ENCODE peak calls at places on chromosomes 7 and 10, in nine cellular contexts. M is AG09309; D is CD4-positive, alpha-beta memory T cell; T is BE2C; L is lung; V is adrenal gland; F is stomach; C is foreskin fibroblast; K is astrocyte. P is an unnamed sample.

GRCh38 chr7:105600720-105601550 is 19.6 kb upstream of the EFCAB10 start:
- DNase-seq in L (peak), T (no peak), D (no peak), M (no peak), C (no peak), F (no peak), V (no peak), K (no peak), P (no peak)

GRCh38 chr7:95469850-95470249 is 15.9 kb upstream of the ASB4 start:
- DNase-seq in T (no peak), C (no peak), K (no peak), F (no peak), L (no peak), V (no peak), M (no peak), D (no peak), P (no peak)

GRCh38 chr7:10239643-10240345 is 733.9 kb upstream of the PHF14 start:
- DNase-seq in D (no peak), C (no peak), V (no peak), F (no peak), M (no peak), K (peak), L (no peak), T (no peak), P (no peak)

GRCh38 chr7:155948845-155949244 is 136.6 kb upstream of the SHH start:
- DNase-seq in D (no peak), T (no peak), L (no peak), C (no peak), F (peak), K (no peak), M (no peak), V (no peak), P (no peak)

GRCh38 chr7:32204361-32205018 is 134.3 kb upstream of the PDE1C start:
- DNase-seq in M (peak), T (peak), D (no peak), L (peak), K (peak), C (peak), F (peak), V (peak), P (no peak)

GRCh38 chr7:36887235-36887634 is 162.9 kb upstream of the AOAH start:
- DNase-seq in V (no peak), C (no peak), L (no peak), F (no peak), D (no peak), M (no peak), K (no peak), T (no peak), P (no peak)

GRCh38 chr7:120865191-120865976 is 7.4 kb upstream of the TSPAN12 start:
- DNase-seq in K (no peak), C (no peak), F (no peak), T (no peak), D (no peak), M (no peak), V (no peak), L (no peak), P (no peak)

GRCh38 chr10:13977861-13978843 is 352.6 kb downstream of the FRMD4A start:
- DNase-seq in M (peak), K (peak), C (peak), D (no peak), T (no peak), F (no peak), V (no peak), L (no peak), P (no peak)

GRCh38 chr10:5549462-5550249 is 24.9 kb downstream of the CALML3 start:
- DNase-seq in D (no peak), K (no peak), V (no peak), F (no peak), L (no peak), T (no peak), M (no peak), C (no peak), P (no peak)

GRCh38 chr7:13457790-13458189 is 531.7 kb downstream of the ETV1 start:
- DNase-seq in C (no peak), D (no peak), T (no peak), F (no peak), V (no peak), M (no peak), L (no peak), K (no peak), P (no peak)

GRCh38 chr7:101538596-101539459 is 90.3 kb downstream of the MYL10 start:
- DNase-seq in D (no peak), T (peak), F (peak), C (no peak), K (no peak), L (peak), M (no peak), V (peak), P (no peak)

GRCh38 chr10:3467052-3467906 is 294.7 kb upstream of the PITRM1 start:
- DNase-seq in K (peak), D (no peak), M (peak), V (peak), T (no peak), F (peak), L (peak), C (peak), P (no peak)

GRCh38 chr10:61355211-61355610 is 98.0 kb downstream of the TMEM26 start:
- DNase-seq in M (no peak), D (no peak), F (no peak), V (no peak), L (no peak), K (no peak), T (no peak), C (no peak), P (no peak)

GRCh38 chr7:117871778-117872538 is 1.3 kb downstream of the CTTNBP2 start:
- DNase-seq in M (no peak), K (no peak), D (no peak), F (no peak), V (no peak), C (no peak), T (no peak), L (no peak), P (no peak)

GRCh38 chr7:26155531-26156375 is 3.8 kb downstream of the NFE2L3 start:
- DNase-seq in K (peak), T (no peak), V (no peak), L (no peak), D (no peak), F (no peak), M (peak), C (peak), P (no peak)

GRCh38 chr7:87886875-87887274 is 10.6 kb downstream of the DBF4 start:
- DNase-seq in C (peak), F (no peak), K (peak), T (no peak), M (peak), V (no peak), D (no peak), L (no peak), P (no peak)

GRCh38 chr10:7480742-7481381 is 70.0 kb upstream of the SFMBT2 start:
- DNase-seq in D (no peak), F (no peak), V (no peak), K (no peak), C (no peak), M (no peak), L (no peak), T (no peak), P (no peak)

GRCh38 chr7:140196361-140197217 is 19.8 kb upstream of the KDM7A start:
- DNase-seq in V (peak), C (no peak), M (no peak), K (peak), T (no peak), F (no peak), L (no peak), D (no peak), P (no peak)

GRCh38 chr7:27134392-27134791 is 3.8 kb upstream of the HOXA4 start:
- DNase-seq in D (peak), T (no peak), L (no peak), V (no peak), M (peak), F (no peak), C (peak), K (peak), P (no peak)

GRCh38 chr10:6279540-6280267 is 77.0 kb downstream of the PFKFB3 start:
- DNase-seq in V (peak), L (no peak), D (no peak), M (no peak), F (peak), C (peak), T (no peak), K (peak), P (no peak)

GRCh38 chr10:126754966-126755365 is 84.5 kb upstream of the C10orf90 start:
- DNase-seq in T (no peak), C (no peak), M (no peak), F (no peak), V (no peak), D (no peak), K (no peak), L (no peak), P (no peak)

GRCh38 chr10:53453196-53453595 is 680.6 kb upstream of the MBL2 start:
- DNase-seq in M (no peak), F (no peak), K (no peak), T (no peak), L (no peak), D (no peak), C (no peak), V (no peak), P (no peak)

GRCh38 chr10:21114683-21115082 is 217.6 kb upstream of the NEBL start:
- DNase-seq in T (no peak), D (no peak), C (no peak), F (no peak), M (no peak), L (no peak), V (no peak), K (no peak), P (no peak)

GRCh38 chr7:13111230-13111629 is 423.8 kb downstream of the ARL4A start:
- DNase-seq in L (no peak), M (no peak), K (peak), F (no peak), T (no peak), D (no peak), C (peak), V (no peak), P (no peak)

GRCh38 chr10:23675588-23675987 is 236.7 kb downstream of the OTUD1 start:
- DNase-seq in F (no peak), K (no peak), L (no peak), V (no peak), C (no peak), T (no peak), M (no peak), D (no peak), P (no peak)

GRCh38 chr10:124339951-124340760 is 78.6 kb downstream of the OAT start:
- DNase-seq in M (peak), L (no peak), T (no peak), K (peak), C (peak), F (peak), V (peak), D (no peak), P (no peak)

GRCh38 chr10:101291254-101292193 is 62.3 kb upstream of the LBX1 start:
- DNase-seq in K (no peak), F (peak), D (no peak), M (no peak), C (no peak), L (no peak), T (peak), V (peak), P (no peak)

GRCh38 chr10:14574291-14574690 is 200.4 kb downstream of the FAM107B start:
- DNase-seq in F (no peak), C (no peak), V (no peak), L (no peak), K (no peak), D (no peak), M (no peak), T (no peak), P (no peak)

GRCh38 chr10:88922041-88922440 is 30.5 kb downstream of the ACTA2 start:
- DNase-seq in F (no peak), T (no peak), L (no peak), K (no peak), D (no peak), V (no peak), M (no peak), C (no peak), P (no peak)

GRCh38 chr10:88178758-88179157 is 315.3 kb downstream of the PTEN start:
- DNase-seq in K (no peak), T (no peak), V (no peak), L (no peak), D (no peak), M (no peak), F (no peak), C (no peak), P (no peak)

GRCh38 chr10:119680050-119680449 is 28.9 kb downstream of the BAG3 start:
- DNase-seq in M (peak), T (no peak), V (no peak), C (peak), F (no peak), K (peak), D (no peak), L (no peak), P (no peak)

GRCh38 chr10:110783509-110784103 is 88.1 kb upstream of the PDCD4 start:
- DNase-seq in K (no peak), C (no peak), D (peak), M (no peak), L (no peak), V (no peak), F (no peak), T (no peak), P (no peak)

GRCh38 chr10:63758080-63758479 is 236.9 kb downstream of the REEP3 start:
- DNase-seq in M (no peak), K (peak), C (no peak), V (no peak), L (no peak), D (no peak), F (peak), T (no peak), P (no peak)

DNA sequence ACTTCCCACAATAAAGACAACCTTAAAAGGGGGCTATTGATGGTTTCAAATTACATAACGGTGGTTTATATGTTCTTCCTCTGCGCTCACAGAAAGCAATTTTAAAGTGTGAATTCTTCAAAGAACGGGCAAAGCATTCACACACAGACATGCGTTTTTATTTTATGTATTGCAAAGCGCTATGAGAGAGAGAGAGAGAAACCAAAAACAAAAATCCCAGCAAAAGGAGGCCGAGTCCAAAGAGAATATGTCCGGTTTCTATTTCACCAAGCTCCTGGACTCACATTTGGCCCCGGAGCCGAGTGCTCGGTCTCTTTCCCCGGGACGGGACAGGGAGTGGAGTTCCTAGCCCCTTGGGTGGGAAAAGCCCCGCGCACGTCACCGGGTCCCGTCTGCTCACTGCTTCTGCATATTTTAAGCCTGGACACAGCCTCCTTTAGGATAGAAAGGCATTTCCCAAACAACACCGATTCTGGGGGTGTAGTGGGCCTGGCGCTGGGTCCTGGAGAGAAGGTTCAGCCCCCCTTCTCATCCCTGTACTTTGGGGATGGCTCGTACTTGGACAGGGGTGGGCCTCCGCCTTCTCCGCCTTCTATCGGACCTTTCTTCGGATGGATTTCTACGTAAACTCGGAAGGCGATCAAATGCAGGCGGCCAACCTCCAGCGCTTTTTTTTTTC is 26.9 kb upstream of the VAX1 start:
- DNase-seq in K (no peak), M (no peak), L (no peak), C (no peak), V (no peak), F (no peak), T (no peak), D (no peak), P (no peak)
- H3K4me3 ChIP-seq in K (no peak), M (peak), L (no peak), C (no peak), V (no peak), F (peak), T (no peak), D (no peak), P (no peak)

DNA sequence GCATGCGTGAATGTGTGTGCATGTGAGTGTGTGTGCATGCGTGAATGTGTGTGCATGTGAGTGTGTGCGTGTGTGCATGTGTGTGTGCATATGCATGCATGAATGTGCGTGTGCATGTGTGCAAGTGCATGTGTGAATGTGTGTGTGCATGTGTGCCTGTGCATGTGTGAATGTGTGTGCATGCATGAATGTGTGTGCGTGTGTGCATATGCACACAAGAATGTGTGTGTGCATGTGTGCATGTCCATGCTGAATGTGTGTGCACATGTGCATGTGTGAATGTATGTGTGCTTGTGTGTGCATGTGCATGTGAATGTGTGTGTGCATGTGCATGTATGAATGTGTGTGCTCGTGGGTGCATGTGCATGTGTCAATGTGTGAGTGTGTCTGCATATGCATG is 42.1 kb upstream of the NUB1 start:
- DNase-seq in T (no peak), V (no peak), L (no peak), C (no peak), K (no peak), F (no peak), M (no peak), D (no peak), P (no peak)
- H3K4me3 ChIP-seq in T (no peak), V (no peak), L (no peak), C (no peak), K (no peak), F (no peak), M (no peak), D (no peak), P (no peak)

GRCh38 chr7:23184709-23185354 is 3.0 kb downstream of the NUP42 start:
- DNase-seq in K (peak), D (no peak), T (peak), L (no peak), F (no peak), C (peak), V (peak), M (no peak), P (no peak)

GRCh38 chr7:23181684-23182553 is at the start of gene NUP42:
- DNase-seq in V (peak), D (peak), M (peak), F (peak), C (peak), K (peak), L (peak), T (peak), P (peak)

GRCh38 chr7:23184291-23184690 is 2.4 kb downstream of the NUP42 start:
- DNase-seq in M (no peak), T (no peak), K (no peak), D (no peak), L (no peak), F (no peak), V (no peak), C (no peak), P (no peak)

GRCh38 chr7:23185980-23186379 is 4.1 kb downstream of the NUP42 start:
- DNase-seq in V (no peak), L (no peak), T (no peak), K (no peak), M (no peak), F (no peak), C (no peak), D (no peak), P (no peak)

GRCh38 chr7:23183279-23184012 is 1.6 kb downstream of the NUP42 start:
- DNase-seq in V (no peak), L (no peak), F (no peak), T (no peak), K (no peak), C (no peak), M (no peak), D (no peak), P (no peak)
- H3K4me3 ChIP-seq in V (no peak), L (no peak), F (peak), T (peak), K (peak), C (peak), M (peak), D (peak), P (peak)

GRCh38 chr7:103071000-103071399 is 3.6 kb downstream of the FBXL13 start:
- DNase-seq in L (no peak), T (no peak), F (no peak), C (no peak), M (no peak), K (no peak), V (no peak), D (no peak), P (no peak)

GRCh38 chr7:103074519-103075336 is at the start of the genes ARMC10 and FBXL13:
- DNase-seq in C (peak), K (peak), V (peak), D (peak), T (peak), L (peak), F (peak), M (peak), P (peak)

GRCh38 chr7:103076767-103077166 is 1.8 kb downstream of the ARMC10 start:
- DNase-seq in V (no peak), C (no peak), F (no peak), K (no peak), L (no peak), D (no peak), T (no peak), M (no peak), P (no peak)

GRCh38 chr7:103075337-103075918 is 488 bp downstream of the ARMC10 start:
- DNase-seq in V (peak), M (no peak), K (peak), C (peak), D (peak), F (peak), L (peak), T (peak), P (no peak)

DNA sequence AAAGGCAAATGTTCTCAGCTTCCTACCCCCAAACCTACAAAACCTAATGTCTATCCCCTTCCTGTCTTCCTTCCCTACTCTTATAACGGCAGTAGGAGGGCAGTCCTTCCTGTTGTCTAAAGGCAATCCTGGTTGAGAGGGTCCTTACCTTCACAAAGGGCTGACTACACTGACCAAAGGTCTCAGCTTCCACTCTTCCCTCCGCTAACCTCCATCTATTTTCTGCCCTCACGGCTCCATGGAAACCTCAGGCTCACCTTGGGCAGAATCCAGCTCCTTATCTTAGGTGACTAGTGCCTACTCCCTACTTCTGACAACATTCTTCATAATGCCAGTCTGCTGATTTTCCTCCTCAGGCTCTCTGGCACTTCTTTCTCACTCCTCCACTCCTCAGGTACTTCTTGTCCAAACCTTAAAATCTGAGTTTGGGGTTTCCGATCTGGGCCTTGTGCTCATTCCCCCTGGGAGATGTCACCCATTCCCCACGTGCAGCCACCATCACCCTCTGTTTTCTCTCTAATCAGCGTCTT is 542 bp downstream of the FBXL13 start:
- DNase-seq in D (no peak), C (no peak), M (no peak), K (no peak), F (peak), V (no peak), T (no peak), L (peak), P (no peak)
- H3K4me3 ChIP-seq in D (peak), C (peak), M (peak), K (peak), F (peak), V (no peak), T (peak), L (peak), P (peak)

DNA sequence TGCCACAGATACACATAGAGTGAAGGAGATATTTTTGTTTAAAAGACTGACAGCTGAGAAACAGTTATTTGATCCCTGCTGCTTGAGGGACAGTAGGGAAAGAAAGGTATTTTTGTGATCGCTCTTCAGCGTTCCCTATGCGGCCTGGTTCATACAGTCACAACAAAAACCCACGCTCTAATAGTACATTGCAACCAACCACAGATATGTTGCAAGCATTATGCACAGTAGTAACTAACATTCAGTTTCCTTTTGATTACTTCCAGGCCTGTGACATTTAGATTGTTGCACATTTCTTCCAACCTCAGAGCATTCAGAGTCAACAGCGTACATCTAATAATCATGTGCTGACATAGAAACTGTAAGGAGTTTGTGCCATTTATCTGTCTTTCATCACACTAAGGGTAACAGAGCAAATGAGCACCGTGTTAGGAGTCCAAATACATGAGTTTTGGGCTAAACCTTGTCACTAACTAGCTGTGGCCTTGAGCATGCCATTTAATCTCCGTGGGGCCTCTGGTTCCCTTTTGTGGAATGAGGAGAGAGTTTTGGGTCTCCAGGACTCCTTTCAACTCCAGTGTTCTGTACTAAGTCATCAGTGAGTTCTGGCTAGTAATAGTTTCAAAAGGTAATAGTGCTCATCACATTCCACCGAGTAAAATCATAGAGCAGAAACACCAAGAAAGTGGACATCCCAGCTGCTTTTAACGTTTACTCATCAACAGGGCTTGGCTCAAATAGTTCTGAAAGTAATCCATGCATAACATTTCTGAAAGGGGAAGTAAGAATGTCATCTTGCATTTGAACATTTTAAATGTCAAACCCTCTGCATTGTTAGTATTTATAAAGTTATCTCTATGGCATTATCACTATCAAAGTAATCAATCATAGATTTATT is 99.0 kb upstream of the FZD1 start:
- DNase-seq in M (peak), D (no peak), C (peak), L (no peak), K (peak), F (no peak), V (no peak), T (no peak), P (peak)
- H3K4me3 ChIP-seq in M (peak), D (no peak), C (peak), L (no peak), K (peak), F (no peak), V (no peak), T (no peak), P (no peak)